ENCODE peak calls at places on chromosomes 2 and 18, in five cellular contexts. Q, P, Z, B and M are unnamed samples.

GRCh38 chr2:168348076-168348475 is 100.7 kb upstream of the STK39 start:
- DNase-seq in Z (no peak), P (peak), B (peak), Q (no peak), M (no peak)

GRCh38 chr2:46296216-46296839 is 879 bp upstream of the EPAS1 start:
- DNase-seq in Q (no peak), P (no peak), Z (no peak), B (no peak), M (no peak)

GRCh38 chr2:46825231-46825957 is 90.2 kb downstream of the MCFD2 start:
- DNase-seq in P (no peak), Z (no peak), Q (no peak), B (no peak), M (no peak)

GRCh38 chr2:11160731-11161455 is 5.6 kb downstream of the SLC66A3 start:
- DNase-seq in B (no peak), P (no peak), Q (no peak), Z (peak), M (no peak)

GRCh38 chr2:69545477-69545932 is 98.0 kb downstream of the AAK1 start:
- DNase-seq in P (no peak), Q (no peak), B (no peak), Z (peak), M (no peak)

GRCh38 chr2:94956797-94957391 is 68.6 kb upstream of the MAL start:
- DNase-seq in Z (no peak), Q (no peak), P (peak), B (peak), M (peak)

GRCh38 chr2:144357623-144358400 is 162.1 kb downstream of the ZEB2 start:
- DNase-seq in B (no peak), Q (no peak), Z (peak), P (peak), M (no peak)

GRCh38 chr2:156589381-156590079 is 153.4 kb downstream of the GPD2 start:
- DNase-seq in Z (no peak), B (peak), Q (no peak), P (peak), M (peak)

GRCh38 chr2:8582850-8583399 is 98.9 kb upstream of the ID2 start:
- DNase-seq in P (no peak), Z (no peak), B (no peak), Q (no peak), M (no peak)

GRCh38 chr2:8583400-8584173 is 98.3 kb upstream of the ID2 start:
- DNase-seq in P (peak), Z (peak), B (peak), Q (peak), M (peak)

GRCh38 chr2:8581601-8582041 is 100.2 kb upstream of the ID2 start:
- DNase-seq in Q (no peak), B (no peak), P (peak), Z (no peak), M (no peak)

GRCh38 chr2:8581048-8581561 is 100.8 kb upstream of the ID2 start:
- DNase-seq in B (no peak), Q (no peak), Z (no peak), P (no peak), M (no peak)

GRCh38 chr2:8582191-8582849 is 99.5 kb upstream of the ID2 start:
- DNase-seq in B (no peak), Q (no peak), Z (no peak), P (no peak), M (no peak)
- TF ChIP-seq SUZ12 in B (no peak), Q (no peak), Z (no peak), P (no peak), M (no peak)

DNA sequence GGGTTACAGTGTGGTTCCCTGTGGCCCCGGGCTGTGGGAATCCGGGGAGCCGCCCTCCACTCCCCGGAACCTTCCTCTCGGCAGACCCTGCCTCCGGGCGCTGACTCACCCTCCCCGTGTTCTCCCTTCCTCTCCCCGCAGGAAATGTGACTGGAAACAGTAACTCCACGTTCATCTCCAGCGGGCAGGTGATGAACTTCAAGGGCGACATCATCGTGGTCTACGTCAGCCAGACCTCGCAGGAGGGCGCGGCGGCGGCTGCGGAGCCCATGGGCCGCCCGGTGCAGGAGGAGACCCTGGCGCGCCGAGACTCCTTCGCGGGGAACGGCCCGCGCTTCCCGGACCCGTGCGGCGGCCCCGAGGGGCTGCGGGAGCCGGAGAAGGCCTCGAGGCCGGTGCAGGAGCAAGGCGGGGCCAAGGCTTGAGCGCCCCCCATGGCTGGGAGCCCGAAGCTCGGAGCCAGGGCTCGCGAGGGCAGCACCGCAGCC is 59.5 kb downstream of the TNFRSF11A start:
- DNase-seq in P (no peak), Q (no peak), B (no peak), Z (no peak), M (no peak)
- TF ChIP-seq SUZ12 in P (no peak), Q (no peak), B (no peak), Z (no peak), M (no peak)

GRCh38 chr2:196607073-196607472 is 32.4 kb upstream of the CCDC150 start:
- DNase-seq in B (no peak), P (no peak), Q (no peak), Z (no peak), M (no peak)
- TF ChIP-seq SUZ12 in B (no peak), P (no peak), Q (no peak), Z (no peak), M (no peak)

GRCh38 chr2:112907001-112907949 is 3.7 kb upstream of the IL37 start:
- DNase-seq in P (no peak), Q (no peak), B (no peak), Z (no peak), M (no peak)
- TF ChIP-seq SUZ12 in P (no peak), Q (no peak), B (no peak), Z (no peak), M (no peak)

GRCh38 chr2:183070942-183071844 is 7.4 kb upstream of the DUSP19 start:
- DNase-seq in P (peak), Z (no peak), Q (peak), B (peak), M (no peak)
- TF ChIP-seq SUZ12 in P (no peak), Z (no peak), Q (no peak), B (no peak), M (no peak)

GRCh38 chr2:170701011-170701410 is 14.1 kb upstream of the SP5 start:
- DNase-seq in Q (no peak), Z (no peak), P (no peak), B (no peak), M (no peak)
- TF ChIP-seq SUZ12 in Q (no peak), Z (no peak), P (no peak), B (no peak), M (no peak)

DNA sequence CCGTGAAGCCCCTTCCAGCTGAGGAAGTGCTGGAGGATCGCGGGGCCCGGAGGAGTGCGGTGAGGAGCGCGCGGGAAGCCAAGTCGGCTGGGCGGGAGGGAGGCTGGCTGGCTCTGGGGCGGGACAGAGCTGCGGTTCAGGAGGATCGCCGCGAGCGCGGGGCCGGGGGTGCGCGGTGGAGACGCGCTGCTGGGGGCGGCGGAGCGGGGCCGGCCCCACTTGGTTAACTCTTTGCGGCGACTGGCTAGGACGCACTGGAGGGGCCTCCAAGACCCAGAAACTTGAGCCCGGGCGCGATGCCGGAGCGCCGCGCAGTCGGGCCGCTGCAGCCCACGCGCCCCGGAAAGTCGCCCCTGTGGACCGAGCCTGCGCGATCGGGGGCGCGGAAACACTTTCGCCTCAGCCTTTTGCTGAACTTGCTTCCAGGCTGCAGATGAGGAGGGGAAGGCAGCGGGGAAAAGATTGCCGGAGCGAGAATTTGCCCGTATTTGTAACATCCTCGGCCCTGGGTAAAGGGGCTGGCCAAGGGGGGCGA is 597 bp downstream of the CYBRD1 start:
- DNase-seq in Z (no peak), P (no peak), B (peak), Q (no peak), M (no peak)
- TF ChIP-seq SUZ12 in Z (no peak), P (no peak), B (no peak), Q (no peak), M (no peak)

GRCh38 chr2:220006152-220006551 is 378.7 kb downstream of the SLC4A3 start:
- DNase-seq in B (no peak), P (no peak), Q (no peak), Z (no peak), M (no peak)
- TF ChIP-seq SUZ12 in B (no peak), P (no peak), Q (no peak), Z (no peak), M (no peak)

GRCh38 chr18:7754258-7754657 is 187.1 kb downstream of the PTPRM start:
- DNase-seq in P (peak), B (no peak), Z (no peak), Q (no peak), M (no peak)

GRCh38 chr18:7754725-7755181 is 187.6 kb downstream of the PTPRM start:
- DNase-seq in B (no peak), P (peak), Q (no peak), Z (no peak), M (no peak)

GRCh38 chr18:7757175-7757574 is 190.1 kb downstream of the PTPRM start:
- DNase-seq in B (no peak), Z (no peak), Q (no peak), P (no peak), M (no peak)

GRCh38 chr18:7758764-7759163 is 191.6 kb downstream of the PTPRM start:
- DNase-seq in B (no peak), P (no peak), Q (no peak), Z (no peak), M (no peak)

GRCh38 chr18:7755753-7756475 is 188.8 kb downstream of the PTPRM start:
- DNase-seq in Z (no peak), P (peak), Q (no peak), B (no peak), M (no peak)
- TF ChIP-seq SUZ12 in Z (no peak), P (no peak), Q (no peak), B (no peak), M (no peak)

DNA sequence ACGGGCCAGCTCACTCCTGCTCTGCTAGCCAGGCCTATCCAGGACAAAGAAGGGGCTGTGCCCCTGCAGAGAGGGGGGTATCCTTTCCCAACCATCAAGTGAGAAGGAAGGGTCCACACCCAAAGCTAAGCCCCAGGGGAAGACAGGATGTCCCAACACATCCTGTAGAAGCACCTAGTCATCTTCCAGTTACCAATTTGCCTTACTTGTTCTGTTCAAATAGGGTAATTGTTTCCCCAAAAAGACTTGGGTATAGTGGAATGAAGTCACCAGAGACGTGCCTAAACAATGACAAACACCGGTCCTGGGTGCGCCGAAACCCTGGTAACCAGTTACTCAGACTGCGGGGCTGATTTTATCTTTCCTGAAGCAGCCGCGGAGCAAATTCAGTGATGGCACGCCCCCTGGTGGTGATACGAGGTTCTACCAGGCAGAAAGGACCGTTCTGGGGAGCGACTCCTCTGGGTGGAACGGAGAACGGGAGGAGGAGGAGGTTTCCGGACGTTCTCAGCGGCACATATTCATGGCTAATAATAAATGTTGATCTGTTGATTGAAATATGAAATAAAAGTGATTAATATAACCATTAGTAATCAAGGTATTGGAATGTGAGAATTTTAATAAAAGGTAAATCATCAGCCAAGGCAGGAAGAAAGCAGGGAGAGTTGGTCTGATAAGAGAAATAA is 109.3 kb upstream of the STON1 start:
- DNase-seq in B (peak), P (peak), Q (peak), Z (no peak), M (peak)
- TF ChIP-seq SUZ12 in B (no peak), P (no peak), Q (no peak), Z (no peak), M (no peak)